ENCODE peak calls at places on chromosomes 4 and X, in five cellular contexts. W, L, P, G and D are unnamed samples.

GRCh38 chr4:178090640-178091411 is 648.6 kb upstream of the AGA start:
- DNase-seq in W (no peak), L (no peak), P (no peak), G (no peak), D (no peak)

GRCh38 chr4:8860096-8860891 is 11.3 kb downstream of the HMX1 start:
- DNase-seq in W (no peak), L (no peak), P (no peak), G (no peak), D (no peak)

GRCh38 chr4:8725071-8725841 is 132.7 kb downstream of the CPZ start:
- DNase-seq in W (peak), L (no peak), P (no peak), G (peak), D (no peak)

GRCh38 chrX:85914431-85914830 is 132.9 kb downstream of the CHM start:
- DNase-seq in W (no peak), L (no peak), P (no peak), G (no peak), D (no peak)

GRCh38 chr4:87849612-87850011 is 16.8 kb downstream of the MEPE start:
- DNase-seq in W (no peak), L (no peak), P (no peak), G (no peak), D (no peak)

GRCh38 chr4:21768349-21769310 is 179.9 kb downstream of the KCNIP4 start:
- DNase-seq in W (no peak), L (no peak), P (peak), G (peak), D (no peak)

GRCh38 chrX:121641560-121641959 is 594.1 kb downstream of the GLUD2 start:
- DNase-seq in W (no peak), L (no peak), P (no peak), G (no peak), D (no peak)

GRCh38 chr4:70829015-70829414 is 10.7 kb downstream of the GRSF1 start:
- DNase-seq in W (no peak), L (no peak), P (no peak), G (no peak), D (no peak)

GRCh38 chr4:140102406-140102805 is 51.6 kb downstream of the MAML3 start:
- DNase-seq in W (no peak), L (no peak), P (no peak), G (no peak), D (no peak)

GRCh38 chr4:161829631-161830030 is 334.2 kb downstream of the FSTL5 start:
- DNase-seq in W (no peak), L (no peak), P (no peak), G (no peak), D (no peak)

GRCh38 chrX:154019633-154020499 is at the start of gene IRAK1:
- DNase-seq in W (peak), L (peak), P (peak), G (no peak), D (peak)

GRCh38 chr4:80197132-80197573 is at the start of gene PRDM8:
- DNase-seq in W (no peak), L (no peak), P (no peak), G (no peak), D (no peak)

GRCh38 chr4:104015680-104016079 is 295.9 kb upstream of the TACR3 start:
- DNase-seq in W (no peak), L (no peak), P (no peak), G (no peak), D (no peak)

GRCh38 chr4:160175064-160175643 is 1072.3 kb downstream of the RAPGEF2 start:
- DNase-seq in W (no peak), L (no peak), P (no peak), G (no peak), D (no peak)

GRCh38 chr4:153267915-153268694 is 63.9 kb downstream of the TRIM2 start:
- DNase-seq in W (no peak), L (no peak), P (no peak), G (no peak), D (no peak)

GRCh38 chr4:11367371-11367770 is 61.3 kb downstream of the HS3ST1 start:
- DNase-seq in W (peak), L (no peak), P (no peak), G (peak), D (no peak)

GRCh38 chr4:134201216-134202098 is at the start of gene PABPC4L:
- DNase-seq in W (peak), L (peak), P (no peak), G (peak), D (peak)

GRCh38 chr4:174520655-174521054 is 1.6 kb downstream of the HPGD start:
- DNase-seq in W (no peak), L (no peak), P (no peak), G (no peak), D (no peak)

GRCh38 chr4:144174401-144175067 is 34.0 kb upstream of the GYPA start:
- DNase-seq in W (no peak), L (no peak), P (peak), G (no peak), D (no peak)

GRCh38 chr4:8506373-8507250 is 66.0 kb downstream of the TRMT44 start:
- DNase-seq in W (peak), L (no peak), P (no peak), G (peak), D (no peak)

GRCh38 chrX:120781416-120781815 is 94.2 kb downstream of the CT47B1 start:
- DNase-seq in W (no peak), L (no peak), P (no peak), G (no peak), D (no peak)

GRCh38 chr4:161762796-161763195 is 401.0 kb downstream of the FSTL5 start:
- DNase-seq in W (no peak), L (no peak), P (no peak), G (no peak), D (no peak)

GRCh38 chr4:48578132-48578964 is 88.3 kb downstream of the ZAR1 start:
- DNase-seq in W (no peak), L (peak), P (peak), G (peak), D (peak)

GRCh38 chr4:110484029-110484428 is 8.1 kb downstream of the ENPEP start:
- DNase-seq in W (no peak), L (no peak), P (peak), G (no peak), D (no peak)

GRCh38 chrX:2504706-2505332 is 4.0 kb upstream of the DHRSX start:
- DNase-seq in W (no peak), L (no peak), P (no peak), G (no peak), D (no peak)

GRCh38 chrX:153310901-153311300 is 10.7 kb downstream of the PNMA6F start:
- DNase-seq in W (no peak), L (no peak), P (no peak), G (no peak), D (no peak)

GRCh38 chr4:7343353-7343655 is 91.4 kb downstream of the PSAPL1 start:
- DNase-seq in W (peak), L (no peak), P (no peak), G (no peak), D (no peak)

GRCh38 chrX:21738145-21738949 is 19.6 kb downstream of the SMPX start:
- DNase-seq in W (no peak), L (peak), P (no peak), G (no peak), D (peak)

GRCh38 chrX:74449322-74449936 is 28.1 kb downstream of the SLC16A2 start:
- DNase-seq in W (no peak), L (no peak), P (no peak), G (no peak), D (no peak)

GRCh38 chr4:15011166-15011565 is 8.9 kb downstream of the CPEB2 start:
- DNase-seq in W (no peak), L (no peak), P (no peak), G (no peak), D (no peak)

GRCh38 chr4:92012899-92013867 is 290.6 kb upstream of the GRID2 start:
- DNase-seq in W (no peak), L (peak), P (no peak), G (no peak), D (peak)
- TF ChIP-seq CTCF in W (no peak), L (peak), P (peak), G (no peak), D (peak)

GRCh38 chr4:112519689-112520597 is 4.0 kb upstream of the NEUROG2 start:
- DNase-seq in W (no peak), L (peak), P (no peak), G (no peak), D (no peak)
- TF ChIP-seq CTCF in W (no peak), L (no peak), P (peak), G (no peak), D (peak)

DNA sequence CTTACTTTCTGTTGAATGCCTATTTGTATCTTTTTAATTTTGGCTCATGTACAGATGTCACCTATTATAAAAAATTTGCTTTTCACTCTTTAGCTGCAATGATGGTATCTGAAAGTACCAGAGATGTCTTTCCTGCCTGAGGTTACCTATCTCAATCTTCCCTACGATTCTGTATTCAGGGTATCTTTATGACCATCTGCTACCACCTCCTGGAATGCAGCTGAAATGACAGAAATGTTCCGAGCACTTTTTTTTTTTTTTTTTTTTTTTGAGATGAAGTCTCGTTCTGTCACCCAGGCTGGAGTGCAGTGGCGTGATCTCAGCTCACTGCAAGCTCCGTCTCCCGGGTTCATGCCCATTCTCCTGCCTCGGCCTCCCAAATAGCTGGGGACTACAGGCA is 136.4 kb downstream of the REPS2 start:
- DNase-seq in W (no peak), L (no peak), P (no peak), G (no peak), D (no peak)
- TF ChIP-seq CTCF in W (no peak), L (no peak), P (no peak), G (no peak), D (peak)

DNA sequence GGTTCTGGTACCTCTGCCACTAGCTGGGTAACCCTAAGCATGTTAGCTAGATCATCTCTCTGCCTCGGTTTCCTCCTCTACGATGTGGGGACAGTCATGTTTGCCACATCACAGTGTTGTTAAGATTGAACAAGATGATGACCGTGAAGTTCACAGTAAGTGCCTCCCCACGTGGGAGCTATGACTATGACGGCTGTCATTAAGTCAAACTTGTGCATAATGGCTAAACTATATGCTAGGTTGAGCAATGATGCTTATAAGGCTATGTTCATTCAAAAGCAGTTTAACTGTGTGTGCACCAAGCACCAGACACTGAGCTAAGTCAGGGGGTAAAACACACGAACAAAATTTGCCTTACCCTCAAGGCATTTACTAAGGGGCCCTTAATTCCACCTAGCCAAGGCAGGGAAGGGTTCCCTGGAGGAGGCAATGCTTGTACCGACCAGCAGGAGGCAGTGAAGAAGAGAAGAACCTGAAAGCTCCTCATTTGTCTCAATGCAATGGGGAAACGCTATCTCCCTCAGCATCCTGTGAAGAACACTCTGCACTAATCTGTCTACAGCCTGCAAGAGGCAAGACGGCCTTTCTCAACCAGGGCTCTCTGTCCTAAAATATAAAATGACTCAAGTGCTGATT is 52.9 kb downstream of the MAP7D2 start:
- DNase-seq in W (no peak), L (no peak), P (no peak), G (no peak), D (no peak)
- TF ChIP-seq CTCF in W (no peak), L (no peak), P (no peak), G (no peak), D (no peak)

DNA sequence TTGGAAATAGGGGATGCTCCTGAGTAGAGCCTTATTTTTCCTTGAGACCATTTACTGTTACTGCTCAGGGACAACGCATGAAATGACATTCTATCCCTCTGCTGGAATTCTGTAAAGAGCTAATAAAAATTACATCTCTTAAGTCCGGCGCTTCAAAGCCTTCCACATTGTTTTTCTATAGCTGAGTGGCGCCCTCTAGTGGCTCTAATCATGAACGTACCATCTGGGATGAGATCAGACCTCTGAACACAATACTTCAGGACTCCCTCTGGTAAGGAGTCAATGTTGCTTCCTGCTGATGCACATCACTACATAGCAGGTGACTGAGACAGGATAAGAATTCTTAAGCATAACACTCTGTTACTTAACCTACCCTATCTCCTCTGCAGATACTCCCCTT is 6.0 kb downstream of the HMGN5 start:
- DNase-seq in W (no peak), L (peak), P (no peak), G (peak), D (peak)
- TF ChIP-seq CTCF in W (no peak), L (peak), P (peak), G (peak), D (peak)

GRCh38 chrX:17741123-17741511 is 3.8 kb downstream of the SCML1 start:
- DNase-seq in W (no peak), L (no peak), P (no peak), G (no peak), D (no peak)

GRCh38 chrX:17747692-17748091 is 10.4 kb downstream of the SCML1 start:
- DNase-seq in W (no peak), L (no peak), P (no peak), G (no peak), D (no peak)

GRCh38 chrX:17748684-17749083 is 11.4 kb downstream of the SCML1 start:
- DNase-seq in W (no peak), L (no peak), P (no peak), G (no peak), D (no peak)

GRCh38 chrX:17743913-17744312 is 6.6 kb downstream of the SCML1 start:
- DNase-seq in W (no peak), L (no peak), P (no peak), G (no peak), D (no peak)

GRCh38 chrX:17744896-17745523 is 7.7 kb downstream of the SCML1 start:
- DNase-seq in W (no peak), L (no peak), P (no peak), G (no peak), D (no peak)
- TF ChIP-seq CTCF in W (peak), L (no peak), P (no peak), G (no peak), D (peak)

GRCh38 chr4:181796502-181796901 is 446.7 kb upstream of the TENM3 start:
- DNase-seq in W (no peak), L (no peak), P (no peak), G (no peak), D (no peak)
- TF ChIP-seq CTCF in W (no peak), L (no peak), P (no peak), G (no peak), D (no peak)

DNA sequence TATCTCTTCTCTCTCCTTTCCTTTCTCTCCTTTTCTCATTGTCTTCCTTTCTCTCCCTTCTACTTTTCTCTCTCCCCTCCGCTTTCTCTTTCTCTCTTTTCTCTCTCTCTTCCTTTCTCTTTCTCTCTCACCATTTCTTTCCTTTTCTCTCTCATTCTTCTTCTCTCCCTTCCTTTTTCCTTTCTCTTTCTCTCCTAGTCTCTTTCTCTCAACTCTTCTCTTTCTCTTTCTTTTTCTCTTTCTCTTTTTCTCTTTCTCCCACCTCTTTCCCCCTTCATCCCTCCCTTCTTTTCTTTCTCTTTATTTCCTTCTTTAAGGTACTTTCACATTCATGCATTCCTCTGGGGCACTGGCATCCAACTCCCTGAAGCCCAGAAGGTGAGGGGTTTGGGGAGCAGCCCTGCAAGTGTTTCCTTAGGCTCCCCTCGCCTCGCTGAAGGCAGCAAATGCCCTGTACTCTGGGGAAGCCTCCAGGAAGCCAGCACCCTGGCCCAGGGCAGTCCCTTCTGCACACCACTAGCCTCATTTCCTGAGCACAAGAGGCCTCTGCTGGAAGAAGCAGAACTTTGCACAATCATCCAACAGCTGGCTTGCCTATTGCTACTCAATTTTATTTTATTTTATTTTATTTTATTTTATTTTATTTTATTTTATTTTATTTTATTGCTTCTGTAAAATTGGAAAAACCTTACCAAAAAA is 124.2 kb downstream of the NFKB1 start:
- DNase-seq in W (peak), L (no peak), P (peak), G (peak), D (no peak)
- TF ChIP-seq CTCF in W (no peak), L (no peak), P (peak), G (peak), D (no peak)

GRCh38 chrX:38654302-38654701 is 93.0 kb downstream of the TSPAN7 start:
- DNase-seq in W (no peak), L (no peak), P (no peak), G (no peak), D (no peak)
- TF ChIP-seq CTCF in W (no peak), L (peak), P (peak), G (peak), D (peak)